ENCODE peak calls at places on chromosomes 12 and 14, in eight cellular contexts. One of them, this sample, is unnamed.

GRCh38 chr14:20305265-20306078 is at the start of gene TTC5:
- DNase-seq in foreskin melanocyte: peak
- DNase-seq in PC-3: peak
- DNase-seq in DND-41: peak
- DNase-seq in stimulated activated CD8-positive, alpha-beta memory T cell treated with anti-CD3 and anti-CD28 coated beads, Interleukin-2, amount 100 ng/mL, for 1 hour: peak
- DNase-seq in NCI-H774: peak
- DNase-seq in left ventricle myocardium inferior: peak
- DNase-seq in endodermal cell: peak
- DNase-seq in this sample: peak

GRCh38 chr12:96204381-96204780 is 10.2 kb downstream of the ELK3 start:
- DNase-seq in endodermal cell: no peak
- DNase-seq in stimulated activated CD8-positive, alpha-beta memory T cell treated with anti-CD3 and anti-CD28 coated beads, Interleukin-2, amount 100 ng/mL, for 1 hour: no peak
- DNase-seq in NCI-H774: no peak
- DNase-seq in left ventricle myocardium inferior: no peak
- DNase-seq in foreskin melanocyte: no peak
- DNase-seq in DND-41: no peak
- DNase-seq in PC-3: no peak
- DNase-seq in this sample: no peak

GRCh38 chr12:69873429-69873828 is 48.4 kb downstream of the MYRFL start:
- DNase-seq in DND-41: no peak
- DNase-seq in foreskin melanocyte: no peak
- DNase-seq in left ventricle myocardium inferior: no peak
- DNase-seq in NCI-H774: no peak
- DNase-seq in endodermal cell: no peak
- DNase-seq in PC-3: peak
- DNase-seq in stimulated activated CD8-positive, alpha-beta memory T cell treated with anti-CD3 and anti-CD28 coated beads, Interleukin-2, amount 100 ng/mL, for 1 hour: no peak
- DNase-seq in this sample: no peak

GRCh38 chr12:68919581-68920239 is 13.3 kb downstream of the CPM start:
- DNase-seq in endodermal cell: no peak
- DNase-seq in NCI-H774: no peak
- DNase-seq in PC-3: no peak
- DNase-seq in stimulated activated CD8-positive, alpha-beta memory T cell treated with anti-CD3 and anti-CD28 coated beads, Interleukin-2, amount 100 ng/mL, for 1 hour: no peak
- DNase-seq in foreskin melanocyte: no peak
- DNase-seq in DND-41: no peak
- DNase-seq in left ventricle myocardium inferior: no peak
- DNase-seq in this sample: no peak

GRCh38 chr14:63727231-63727735 is 582 bp downstream of the SGPP1 start:
- DNase-seq in left ventricle myocardium inferior: peak
- DNase-seq in stimulated activated CD8-positive, alpha-beta memory T cell treated with anti-CD3 and anti-CD28 coated beads, Interleukin-2, amount 100 ng/mL, for 1 hour: no peak
- DNase-seq in endodermal cell: peak
- DNase-seq in NCI-H774: no peak
- DNase-seq in foreskin melanocyte: peak
- DNase-seq in PC-3: peak
- DNase-seq in DND-41: peak
- DNase-seq in this sample: peak

GRCh38 chr12:121513464-121514183 is 67.2 kb downstream of the KDM2B start:
- DNase-seq in DND-41: peak
- DNase-seq in PC-3: peak
- DNase-seq in NCI-H774: peak
- DNase-seq in stimulated activated CD8-positive, alpha-beta memory T cell treated with anti-CD3 and anti-CD28 coated beads, Interleukin-2, amount 100 ng/mL, for 1 hour: no peak
- DNase-seq in endodermal cell: peak
- DNase-seq in foreskin melanocyte: no peak
- DNase-seq in left ventricle myocardium inferior: no peak
- DNase-seq in this sample: peak

GRCh38 chr12:124720019-124720686 is 143.5 kb downstream of the SCARB1 start:
- DNase-seq in foreskin melanocyte: no peak
- DNase-seq in PC-3: peak
- DNase-seq in stimulated activated CD8-positive, alpha-beta memory T cell treated with anti-CD3 and anti-CD28 coated beads, Interleukin-2, amount 100 ng/mL, for 1 hour: no peak
- DNase-seq in endodermal cell: no peak
- DNase-seq in NCI-H774: peak
- DNase-seq in left ventricle myocardium inferior: no peak
- DNase-seq in DND-41: no peak
- DNase-seq in this sample: no peak

GRCh38 chr12:104720346-104721064 is 237.6 kb downstream of the SLC41A2 start:
- DNase-seq in endodermal cell: no peak
- DNase-seq in PC-3: no peak
- DNase-seq in left ventricle myocardium inferior: no peak
- DNase-seq in foreskin melanocyte: peak
- DNase-seq in stimulated activated CD8-positive, alpha-beta memory T cell treated with anti-CD3 and anti-CD28 coated beads, Interleukin-2, amount 100 ng/mL, for 1 hour: peak
- DNase-seq in NCI-H774: no peak
- DNase-seq in DND-41: peak
- DNase-seq in this sample: no peak

GRCh38 chr12:94650143-94651056 is at the start of gene TMCC3:
- DNase-seq in NCI-H774: peak
- DNase-seq in stimulated activated CD8-positive, alpha-beta memory T cell treated with anti-CD3 and anti-CD28 coated beads, Interleukin-2, amount 100 ng/mL, for 1 hour: no peak
- DNase-seq in foreskin melanocyte: no peak
- DNase-seq in DND-41: peak
- DNase-seq in PC-3: peak
- DNase-seq in endodermal cell: peak
- DNase-seq in left ventricle myocardium inferior: peak
- DNase-seq in this sample: peak

GRCh38 chr12:77720258-77720657 is 110.4 kb upstream of the NAV3 start:
- DNase-seq in PC-3: no peak
- DNase-seq in foreskin melanocyte: no peak
- DNase-seq in endodermal cell: no peak
- DNase-seq in DND-41: no peak
- DNase-seq in left ventricle myocardium inferior: no peak
- DNase-seq in stimulated activated CD8-positive, alpha-beta memory T cell treated with anti-CD3 and anti-CD28 coated beads, Interleukin-2, amount 100 ng/mL, for 1 hour: no peak
- DNase-seq in NCI-H774: no peak
- DNase-seq in this sample: no peak

GRCh38 chr12:69524755-69525509 is 54.7 kb downstream of the FRS2 start:
- DNase-seq in left ventricle myocardium inferior: no peak
- DNase-seq in NCI-H774: no peak
- DNase-seq in DND-41: no peak
- DNase-seq in stimulated activated CD8-positive, alpha-beta memory T cell treated with anti-CD3 and anti-CD28 coated beads, Interleukin-2, amount 100 ng/mL, for 1 hour: no peak
- DNase-seq in PC-3: peak
- DNase-seq in foreskin melanocyte: no peak
- DNase-seq in endodermal cell: no peak
- DNase-seq in this sample: no peak

GRCh38 chr14:54435500-54435981 is 5.6 kb downstream of the CNIH1 start:
- DNase-seq in PC-3: peak
- DNase-seq in left ventricle myocardium inferior: no peak
- DNase-seq in stimulated activated CD8-positive, alpha-beta memory T cell treated with anti-CD3 and anti-CD28 coated beads, Interleukin-2, amount 100 ng/mL, for 1 hour: no peak
- DNase-seq in DND-41: no peak
- DNase-seq in foreskin melanocyte: no peak
- DNase-seq in NCI-H774: no peak
- DNase-seq in endodermal cell: no peak
- DNase-seq in this sample: no peak

GRCh38 chr12:7354521-7354920 is 50.6 kb downstream of the ACSM4 start:
- DNase-seq in NCI-H774: no peak
- DNase-seq in PC-3: peak
- DNase-seq in left ventricle myocardium inferior: no peak
- DNase-seq in DND-41: no peak
- DNase-seq in stimulated activated CD8-positive, alpha-beta memory T cell treated with anti-CD3 and anti-CD28 coated beads, Interleukin-2, amount 100 ng/mL, for 1 hour: no peak
- DNase-seq in endodermal cell: no peak
- DNase-seq in foreskin melanocyte: no peak
- DNase-seq in this sample: no peak

GRCh38 chr12:47616440-47616839 is 89.4 kb downstream of the RPAP3 start:
- DNase-seq in NCI-H774: no peak
- DNase-seq in stimulated activated CD8-positive, alpha-beta memory T cell treated with anti-CD3 and anti-CD28 coated beads, Interleukin-2, amount 100 ng/mL, for 1 hour: no peak
- DNase-seq in PC-3: no peak
- DNase-seq in left ventricle myocardium inferior: no peak
- DNase-seq in foreskin melanocyte: no peak
- DNase-seq in endodermal cell: no peak
- DNase-seq in DND-41: no peak
- DNase-seq in this sample: no peak

GRCh38 chr12:119204137-119204536 is 25.4 kb downstream of the HSPB8 start:
- DNase-seq in PC-3: no peak
- DNase-seq in endodermal cell: no peak
- DNase-seq in NCI-H774: no peak
- DNase-seq in stimulated activated CD8-positive, alpha-beta memory T cell treated with anti-CD3 and anti-CD28 coated beads, Interleukin-2, amount 100 ng/mL, for 1 hour: no peak
- DNase-seq in DND-41: no peak
- DNase-seq in foreskin melanocyte: no peak
- DNase-seq in left ventricle myocardium inferior: no peak
- DNase-seq in this sample: no peak

GRCh38 chr14:64491637-64492036 is 12.0 kb downstream of the ZBTB25 start:
- DNase-seq in DND-41: no peak
- DNase-seq in PC-3: no peak
- DNase-seq in endodermal cell: no peak
- DNase-seq in left ventricle myocardium inferior: no peak
- DNase-seq in foreskin melanocyte: no peak
- DNase-seq in stimulated activated CD8-positive, alpha-beta memory T cell treated with anti-CD3 and anti-CD28 coated beads, Interleukin-2, amount 100 ng/mL, for 1 hour: no peak
- DNase-seq in NCI-H774: no peak
- DNase-seq in this sample: no peak

GRCh38 chr12:105617141-105617540 is 286.6 kb downstream of the C12orf75 start:
- DNase-seq in endodermal cell: no peak
- DNase-seq in left ventricle myocardium inferior: no peak
- DNase-seq in stimulated activated CD8-positive, alpha-beta memory T cell treated with anti-CD3 and anti-CD28 coated beads, Interleukin-2, amount 100 ng/mL, for 1 hour: no peak
- DNase-seq in foreskin melanocyte: no peak
- DNase-seq in NCI-H774: no peak
- DNase-seq in DND-41: no peak
- DNase-seq in PC-3: no peak
- DNase-seq in this sample: no peak

GRCh38 chr12:48092606-48093005 is 13.3 kb downstream of the SENP1 start:
- DNase-seq in DND-41: no peak
- DNase-seq in NCI-H774: no peak
- DNase-seq in PC-3: no peak
- DNase-seq in endodermal cell: no peak
- DNase-seq in foreskin melanocyte: no peak
- DNase-seq in stimulated activated CD8-positive, alpha-beta memory T cell treated with anti-CD3 and anti-CD28 coated beads, Interleukin-2, amount 100 ng/mL, for 1 hour: no peak
- DNase-seq in left ventricle myocardium inferior: no peak
- DNase-seq in this sample: no peak

GRCh38 chr12:7395950-7396349 is 48.0 kb downstream of the CD163L1 start:
- DNase-seq in DND-41: no peak
- DNase-seq in stimulated activated CD8-positive, alpha-beta memory T cell treated with anti-CD3 and anti-CD28 coated beads, Interleukin-2, amount 100 ng/mL, for 1 hour: no peak
- DNase-seq in PC-3: no peak
- DNase-seq in NCI-H774: no peak
- DNase-seq in endodermal cell: no peak
- DNase-seq in left ventricle myocardium inferior: no peak
- DNase-seq in foreskin melanocyte: no peak
- DNase-seq in this sample: no peak

GRCh38 chr12:111386891-111387290 is 18.0 kb upstream of the PHETA1 start:
- DNase-seq in left ventricle myocardium inferior: no peak
- DNase-seq in stimulated activated CD8-positive, alpha-beta memory T cell treated with anti-CD3 and anti-CD28 coated beads, Interleukin-2, amount 100 ng/mL, for 1 hour: no peak
- DNase-seq in PC-3: no peak
- DNase-seq in NCI-H774: no peak
- DNase-seq in foreskin melanocyte: no peak
- DNase-seq in endodermal cell: no peak
- DNase-seq in DND-41: no peak
- DNase-seq in this sample: no peak

GRCh38 chr14:77804592-77804991 is 4.7 kb downstream of the ADCK1 start:
- DNase-seq in left ventricle myocardium inferior: no peak
- DNase-seq in PC-3: peak
- DNase-seq in foreskin melanocyte: no peak
- DNase-seq in DND-41: no peak
- DNase-seq in stimulated activated CD8-positive, alpha-beta memory T cell treated with anti-CD3 and anti-CD28 coated beads, Interleukin-2, amount 100 ng/mL, for 1 hour: no peak
- DNase-seq in endodermal cell: peak
- DNase-seq in NCI-H774: no peak
- DNase-seq in this sample: no peak

GRCh38 chr12:34302131-34302885 is 280.0 kb downstream of the ALG10 start:
- DNase-seq in stimulated activated CD8-positive, alpha-beta memory T cell treated with anti-CD3 and anti-CD28 coated beads, Interleukin-2, amount 100 ng/mL, for 1 hour: no peak
- DNase-seq in NCI-H774: no peak
- DNase-seq in endodermal cell: no peak
- DNase-seq in left ventricle myocardium inferior: no peak
- DNase-seq in foreskin melanocyte: no peak
- DNase-seq in PC-3: no peak
- DNase-seq in DND-41: no peak
- DNase-seq in this sample: peak

GRCh38 chr12:108581311-108582227 is 16.3 kb downstream of the TMEM119 start:
- DNase-seq in NCI-H774: no peak
- DNase-seq in PC-3: no peak
- DNase-seq in DND-41: no peak
- DNase-seq in foreskin melanocyte: no peak
- DNase-seq in endodermal cell: no peak
- DNase-seq in left ventricle myocardium inferior: no peak
- DNase-seq in stimulated activated CD8-positive, alpha-beta memory T cell treated with anti-CD3 and anti-CD28 coated beads, Interleukin-2, amount 100 ng/mL, for 1 hour: no peak
- DNase-seq in this sample: no peak

GRCh38 chr12:29578731-29579130 is 81.2 kb upstream of the OVCH1 start:
- DNase-seq in NCI-H774: no peak
- DNase-seq in DND-41: no peak
- DNase-seq in PC-3: peak
- DNase-seq in endodermal cell: no peak
- DNase-seq in left ventricle myocardium inferior: no peak
- DNase-seq in foreskin melanocyte: no peak
- DNase-seq in stimulated activated CD8-positive, alpha-beta memory T cell treated with anti-CD3 and anti-CD28 coated beads, Interleukin-2, amount 100 ng/mL, for 1 hour: no peak
- DNase-seq in this sample: no peak

GRCh38 chr12:92141585-92142244 is 3.9 kb downstream of the BTG1 start:
- DNase-seq in DND-41: peak
- DNase-seq in NCI-H774: no peak
- DNase-seq in stimulated activated CD8-positive, alpha-beta memory T cell treated with anti-CD3 and anti-CD28 coated beads, Interleukin-2, amount 100 ng/mL, for 1 hour: no peak
- DNase-seq in left ventricle myocardium inferior: no peak
- DNase-seq in PC-3: no peak
- DNase-seq in endodermal cell: no peak
- DNase-seq in foreskin melanocyte: no peak
- DNase-seq in this sample: no peak

GRCh38 chr12:132263061-132263360 is 66.4 kb downstream of the GALNT9 start:
- DNase-seq in endodermal cell: no peak
- DNase-seq in foreskin melanocyte: no peak
- DNase-seq in PC-3: no peak
- DNase-seq in DND-41: no peak
- DNase-seq in left ventricle myocardium inferior: no peak
- DNase-seq in stimulated activated CD8-positive, alpha-beta memory T cell treated with anti-CD3 and anti-CD28 coated beads, Interleukin-2, amount 100 ng/mL, for 1 hour: no peak
- DNase-seq in NCI-H774: no peak
- DNase-seq in this sample: no peak

This sample was measured in lower lobe of right lung.